ENCODE peak calls at places on chromosomes 13 and 19, in eight cellular contexts. M is pons; K is amygdala; F is activated naive CD4-positive, alpha-beta T cell treated with anti-CD3 and anti-CD28 coated beads, Interleukin-2, amount 10 ng/mL, durations not matched to agents 7 days and 5 days; Y is omental fat pad; Z is adipocyte; T is aorta; A is memory B cell. E is an unnamed sample.

GRCh38 chr19:48239582-48240141 is 16.1 kb downstream of the CARD8 start:
- DNase-seq in M (no peak), K (no peak), F (no peak), Y (no peak), Z (no peak), T (no peak), A (no peak), E (no peak)

GRCh38 chr13:76822691-76823267 is 63.4 kb downstream of the KCTD12 start:
- DNase-seq in M (peak), K (no peak), F (peak), Y (no peak), Z (peak), T (no peak), A (no peak), E (no peak)

GRCh38 chr19:14529254-14530004 is at the start of gene TECR:
- DNase-seq in M (peak), K (peak), F (peak), Y (peak), Z (peak), T (peak), A (peak), E (peak)

GRCh38 chr19:2428027-2428690 is 773 bp upstream of the TIMM13 start:
- DNase-seq in M (no peak), K (no peak), F (no peak), Y (no peak), Z (peak), T (no peak), A (no peak), E (no peak)

GRCh38 chr19:17420267-17420924 is 549 bp downstream of the MVB12A start:
- DNase-seq in M (no peak), K (no peak), F (peak), Y (no peak), Z (no peak), T (peak), A (no peak), E (peak)

GRCh38 chr19:1611353-1611752 is 6.1 kb upstream of the UQCR11 start:
- DNase-seq in M (no peak), K (no peak), F (no peak), Y (no peak), Z (no peak), T (no peak), A (no peak), E (no peak)

GRCh38 chr13:83350569-83350968 is 531.7 kb downstream of the SLITRK1 start:
- DNase-seq in M (no peak), K (no peak), F (no peak), Y (no peak), Z (peak), T (no peak), A (no peak), E (no peak)

GRCh38 chr19:48121909-48122371 is 11.3 kb upstream of the PLA2G4C start:
- DNase-seq in M (no peak), K (no peak), F (no peak), Y (no peak), Z (no peak), T (no peak), A (peak), E (no peak)

GRCh38 chr19:17409990-17410389 is 4.6 kb upstream of the BST2 start:
- DNase-seq in M (no peak), K (no peak), F (no peak), Y (no peak), Z (no peak), T (no peak), A (no peak), E (no peak)

GRCh38 chr19:8206147-8207087 is 2.8 kb upstream of the CERS4 start:
- DNase-seq in M (no peak), K (no peak), F (no peak), Y (no peak), Z (no peak), T (no peak), A (no peak), E (no peak)

GRCh38 chr13:93173656-93174055 is 53.0 kb upstream of the GPC6 start:
- DNase-seq in M (no peak), K (no peak), F (no peak), Y (no peak), Z (no peak), T (no peak), A (no peak), E (no peak)

GRCh38 chr13:75585153-75585552 is 35.6 kb downstream of the UCHL3 start:
- DNase-seq in M (no peak), K (no peak), F (no peak), Y (no peak), Z (no peak), T (no peak), A (no peak), E (no peak)

GRCh38 chr13:87557788-87558187 is 113.4 kb upstream of the SLITRK5 start:
- DNase-seq in M (no peak), K (no peak), F (no peak), Y (no peak), Z (no peak), T (no peak), A (no peak), E (no peak)

GRCh38 chr19:49408816-49409440 is 14.3 kb downstream of the PTH2 start:
- DNase-seq in M (no peak), K (no peak), F (no peak), Y (no peak), Z (no peak), T (no peak), A (no peak), E (no peak)

GRCh38 chr13:20191311-20191901 is 1.3 kb downstream of the GJB2 start:
- DNase-seq in M (no peak), K (no peak), F (no peak), Y (no peak), Z (no peak), T (no peak), A (no peak), E (no peak)

GRCh38 chr13:42494157-42494556 is 79.8 kb upstream of the TNFSF11 start:
- DNase-seq in M (no peak), K (no peak), F (no peak), Y (no peak), Z (no peak), T (no peak), A (no peak), E (no peak)

GRCh38 chr13:36057041-36057440 is 74.1 kb downstream of the DCLK1 start:
- DNase-seq in M (no peak), K (no peak), F (no peak), Y (no peak), Z (peak), T (no peak), A (no peak), E (no peak)

GRCh38 chr19:58575183-58576041 is 2.3 kb upstream of the MZF1 start:
- DNase-seq in M (peak), K (no peak), F (peak), Y (peak), Z (peak), T (peak), A (peak), E (peak)

GRCh38 chr19:14826006-14826405 is 9.0 kb downstream of the OR7A5 start:
- DNase-seq in M (no peak), K (no peak), F (no peak), Y (no peak), Z (no peak), T (no peak), A (no peak), E (no peak)

GRCh38 chr19:570315-570714 is 2.1 kb upstream of the BSG start:
- DNase-seq in M (no peak), K (no peak), F (no peak), Y (no peak), Z (no peak), T (no peak), A (no peak), E (no peak)

GRCh38 chr19:38135150-38135998 is 88.6 kb downstream of the DPF1 start:
- DNase-seq in M (no peak), K (no peak), F (no peak), Y (no peak), Z (peak), T (no peak), A (no peak), E (no peak)

GRCh38 chr13:32838985-32839384 is 177.2 kb upstream of the KL start:
- DNase-seq in M (no peak), K (no peak), F (peak), Y (no peak), Z (peak), T (no peak), A (no peak), E (no peak)

GRCh38 chr19:49997709-49998108 is 27.5 kb downstream of the VRK3 start:
- DNase-seq in M (no peak), K (no peak), F (peak), Y (no peak), Z (peak), T (no peak), A (no peak), E (no peak)

GRCh38 chr19:18349524-18350128 is 9.2 kb downstream of the PGPEP1 start:
- DNase-seq in M (no peak), K (no peak), F (peak), Y (peak), Z (peak), T (peak), A (no peak), E (peak)

GRCh38 chr13:47175172-47175806 is 278.4 kb upstream of the HTR2A start:
- DNase-seq in M (peak), K (no peak), F (no peak), Y (no peak), Z (peak), T (no peak), A (no peak), E (no peak)